ENCODE peak calls at places on chromosomes 2 and 18, in four cellular contexts. One of them, this sample, is unnamed.

GRCh38 chr2:102063948-102064678 is 72.4 kb downstream of the IL1R2 start:
- DNase-seq in SK-N-SH: peak
- DNase-seq in K562: peak
- DNase-seq in H1: no peak
- DNase-seq in this sample: peak

GRCh38 chr2:939936-940620 is 10.6 kb upstream of the SNTG2 start:
- DNase-seq in SK-N-SH: no peak
- DNase-seq in K562: no peak
- DNase-seq in H1: no peak
- DNase-seq in this sample: no peak

GRCh38 chr2:188201639-188202038 is 90.0 kb upstream of the GULP1 start:
- DNase-seq in SK-N-SH: peak
- DNase-seq in K562: no peak
- DNase-seq in H1: no peak
- DNase-seq in this sample: no peak

GRCh38 chr18:51039138-51040112 is 9.4 kb downstream of the SMAD4 start:
- DNase-seq in SK-N-SH: peak
- DNase-seq in K562: peak
- DNase-seq in H1: no peak
- DNase-seq in this sample: peak

GRCh38 chr2:72006188-72006736 is 141.4 kb downstream of the CYP26B1 start:
- DNase-seq in SK-N-SH: no peak
- DNase-seq in K562: no peak
- DNase-seq in H1: no peak
- DNase-seq in this sample: no peak

GRCh38 chr2:64023485-64024258 is 4.4 kb upstream of the VPS54 start:
- DNase-seq in SK-N-SH: no peak
- DNase-seq in K562: no peak
- DNase-seq in H1: no peak
- DNase-seq in this sample: peak

GRCh38 chr2:202339052-202339870 is 36.9 kb upstream of the BMPR2 start:
- DNase-seq in SK-N-SH: no peak
- DNase-seq in K562: no peak
- DNase-seq in H1: no peak
- DNase-seq in this sample: no peak

GRCh38 chr2:158755738-158756137 is 39.4 kb upstream of the DAPL1 start:
- DNase-seq in SK-N-SH: no peak
- DNase-seq in K562: peak
- DNase-seq in H1: peak
- DNase-seq in this sample: peak

GRCh38 chr2:159108178-159108893 is 139.9 kb downstream of the TANC1 start:
- DNase-seq in SK-N-SH: peak
- DNase-seq in K562: no peak
- DNase-seq in H1: peak
- DNase-seq in this sample: no peak

GRCh38 chr18:79899609-79900435 is 51.6 kb downstream of the SLC66A2 start:
- DNase-seq in SK-N-SH: no peak
- DNase-seq in K562: no peak
- DNase-seq in H1: peak
- DNase-seq in this sample: no peak

GRCh38 chr2:133718688-133719201 is 150.5 kb upstream of the NCKAP5 start:
- DNase-seq in SK-N-SH: peak
- DNase-seq in K562: no peak
- DNase-seq in H1: no peak
- DNase-seq in this sample: no peak

GRCh38 chr18:65235966-65236634 is 514.7 kb upstream of the CDH7 start:
- DNase-seq in SK-N-SH: peak
- DNase-seq in K562: no peak
- DNase-seq in H1: no peak
- DNase-seq in this sample: no peak

GRCh38 chr2:33104726-33105125 is 158.0 kb downstream of the LTBP1 start:
- DNase-seq in SK-N-SH: no peak
- DNase-seq in K562: peak
- DNase-seq in H1: no peak
- DNase-seq in this sample: no peak

GRCh38 chr2:168666339-168666738 is 136.1 kb upstream of the NOSTRIN start:
- DNase-seq in SK-N-SH: no peak
- DNase-seq in K562: no peak
- DNase-seq in H1: no peak
- DNase-seq in this sample: no peak

GRCh38 chr2:48566582-48566981 is 36.6 kb downstream of the STON1 start:
- DNase-seq in SK-N-SH: no peak
- DNase-seq in K562: peak
- DNase-seq in H1: no peak
- DNase-seq in this sample: peak

GRCh38 chr2:239953418-239954061 is 71.6 kb downstream of the NDUFA10 start:
- DNase-seq in SK-N-SH: no peak
- DNase-seq in K562: no peak
- DNase-seq in H1: no peak
- DNase-seq in this sample: no peak

GRCh38 chr2:150214626-150215025 is 272.8 kb downstream of the RND3 start:
- DNase-seq in SK-N-SH: no peak
- DNase-seq in K562: no peak
- DNase-seq in H1: no peak
- DNase-seq in this sample: no peak

GRCh38 chr2:26330114-26330581 is 15.8 kb upstream of the SELENOI start:
- DNase-seq in SK-N-SH: peak
- DNase-seq in K562: peak
- DNase-seq in H1: peak
- DNase-seq in this sample: peak

GRCh38 chr2:220043155-220043992 is 415.9 kb downstream of the SLC4A3 start:
- DNase-seq in SK-N-SH: no peak
- DNase-seq in K562: no peak
- DNase-seq in H1: no peak
- DNase-seq in this sample: no peak

GRCh38 chr2:207746131-207746530 is 23.6 kb downstream of the FZD5 start:
- DNase-seq in SK-N-SH: peak
- DNase-seq in K562: peak
- DNase-seq in H1: no peak
- DNase-seq in this sample: peak

GRCh38 chr18:73691118-73691517 is 456.5 kb downstream of the FBXO15 start:
- DNase-seq in SK-N-SH: no peak
- DNase-seq in K562: no peak
- DNase-seq in H1: no peak
- DNase-seq in this sample: no peak

GRCh38 chr2:205580591-205580990 is 101.7 kb upstream of the NRP2 start:
- DNase-seq in SK-N-SH: no peak
- DNase-seq in K562: no peak
- DNase-seq in H1: no peak
- DNase-seq in this sample: no peak

GRCh38 chr18:41690332-41691110 is 264.5 kb upstream of the PIK3C3 start:
- DNase-seq in SK-N-SH: no peak
- DNase-seq in K562: no peak
- DNase-seq in H1: no peak
- DNase-seq in this sample: no peak

GRCh38 chr18:32753656-32754221 is 19.1 kb downstream of the KLHL14 start:
- DNase-seq in SK-N-SH: no peak
- DNase-seq in K562: no peak
- DNase-seq in H1: no peak
- DNase-seq in this sample: no peak

GRCh38 chr18:37663446-37663845 is 97.8 kb upstream of the CELF4 start:
- DNase-seq in SK-N-SH: no peak
- DNase-seq in K562: no peak
- DNase-seq in H1: no peak
- DNase-seq in this sample: no peak

GRCh38 chr2:70902067-70902442 is 33.6 kb upstream of the ATP6V1B1 start:
- DNase-seq in SK-N-SH: peak
- DNase-seq in K562: no peak
- DNase-seq in H1: no peak
- DNase-seq in this sample: no peak

GRCh38 chr2:148927010-148927409 is 52.0 kb downstream of the KIF5C start:
- DNase-seq in SK-N-SH: no peak
- DNase-seq in K562: peak
- DNase-seq in H1: peak
- DNase-seq in this sample: no peak

GRCh38 chr2:222594679-222595078 is 61.2 kb downstream of the FARSB start:
- DNase-seq in SK-N-SH: no peak
- DNase-seq in K562: no peak
- DNase-seq in H1: no peak
- DNase-seq in this sample: no peak

DNA sequence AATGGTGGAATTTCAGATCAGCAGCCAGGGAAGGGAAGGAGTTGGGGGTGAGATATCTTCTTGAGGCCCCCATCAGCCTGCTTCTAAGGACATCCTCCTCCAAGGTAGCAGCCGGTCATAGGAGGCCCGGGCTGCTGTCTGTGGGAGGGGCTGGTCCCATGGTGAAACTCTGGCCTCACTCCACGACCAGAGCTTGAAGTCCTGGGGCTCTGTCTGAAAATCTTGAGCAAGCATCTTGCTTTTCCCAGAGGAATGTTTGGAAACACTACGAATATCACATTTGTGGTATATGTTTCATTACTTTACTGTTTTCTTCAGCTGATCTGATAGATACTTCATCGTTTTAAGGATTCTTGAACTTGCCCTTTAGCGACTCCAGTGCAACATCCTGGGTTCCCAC is 103.7 kb downstream of the CTAGE1 start:
- DNase-seq in SK-N-SH: no peak
- DNase-seq in K562: no peak
- DNase-seq in H1: no peak
- DNase-seq in this sample: no peak
- TF ChIP-seq TEAD4 in SK-N-SH: no peak
- TF ChIP-seq TEAD4 in K562: no peak
- TF ChIP-seq TEAD4 in H1: no peak
- TF ChIP-seq TEAD4 in this sample: no peak

GRCh38 chr2:55049794-55050132 is 488 bp downstream of the RTN4 start:
- DNase-seq in SK-N-SH: no peak
- DNase-seq in K562: no peak
- DNase-seq in H1: no peak
- DNase-seq in this sample: no peak

GRCh38 chr2:55048925-55049793 is 1.1 kb downstream of the RTN4 start:
- DNase-seq in SK-N-SH: peak
- DNase-seq in K562: peak
- DNase-seq in H1: peak
- DNase-seq in this sample: peak

GRCh38 chr2:55047677-55048299 is 2.5 kb downstream of the RTN4 start:
- DNase-seq in SK-N-SH: no peak
- DNase-seq in K562: no peak
- DNase-seq in H1: no peak
- DNase-seq in this sample: no peak

GRCh38 chr2:55050133-55050994 is at the start of gene RTN4:
- DNase-seq in SK-N-SH: peak
- DNase-seq in K562: peak
- DNase-seq in H1: peak
- DNase-seq in this sample: peak

DNA sequence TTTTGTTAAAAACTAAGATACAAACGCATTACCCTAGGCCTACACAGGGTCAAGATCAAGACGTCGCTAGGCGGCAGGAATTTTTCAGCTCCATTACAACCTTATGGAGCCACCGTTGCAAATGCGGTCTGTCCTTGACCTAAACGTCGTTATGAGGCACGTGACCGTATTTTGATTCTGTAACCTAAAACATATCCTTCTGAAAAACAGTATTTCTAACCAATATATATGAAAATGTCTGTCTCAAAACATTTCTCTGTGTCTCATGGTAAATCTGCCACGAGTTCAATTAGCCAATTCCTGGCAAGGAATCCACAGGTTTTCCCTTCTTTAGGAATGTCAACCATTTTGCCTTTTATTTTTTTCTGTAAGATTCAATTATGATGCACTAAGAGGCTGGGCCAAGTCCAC is 1.7 kb downstream of the RTN4 start:
- DNase-seq in SK-N-SH: peak
- DNase-seq in K562: peak
- DNase-seq in H1: no peak
- DNase-seq in this sample: no peak
- TF ChIP-seq TEAD4 in SK-N-SH: no peak
- TF ChIP-seq TEAD4 in K562: peak
- TF ChIP-seq TEAD4 in H1: no peak
- TF ChIP-seq TEAD4 in this sample: no peak

GRCh38 chr2:20186078-20186854 is 38.7 kb downstream of the SDC1 start:
- DNase-seq in SK-N-SH: no peak
- DNase-seq in K562: peak
- DNase-seq in H1: no peak
- DNase-seq in this sample: no peak
- TF ChIP-seq TEAD4 in SK-N-SH: no peak
- TF ChIP-seq TEAD4 in K562: peak
- TF ChIP-seq TEAD4 in H1: no peak
- TF ChIP-seq TEAD4 in this sample: no peak

DNA sequence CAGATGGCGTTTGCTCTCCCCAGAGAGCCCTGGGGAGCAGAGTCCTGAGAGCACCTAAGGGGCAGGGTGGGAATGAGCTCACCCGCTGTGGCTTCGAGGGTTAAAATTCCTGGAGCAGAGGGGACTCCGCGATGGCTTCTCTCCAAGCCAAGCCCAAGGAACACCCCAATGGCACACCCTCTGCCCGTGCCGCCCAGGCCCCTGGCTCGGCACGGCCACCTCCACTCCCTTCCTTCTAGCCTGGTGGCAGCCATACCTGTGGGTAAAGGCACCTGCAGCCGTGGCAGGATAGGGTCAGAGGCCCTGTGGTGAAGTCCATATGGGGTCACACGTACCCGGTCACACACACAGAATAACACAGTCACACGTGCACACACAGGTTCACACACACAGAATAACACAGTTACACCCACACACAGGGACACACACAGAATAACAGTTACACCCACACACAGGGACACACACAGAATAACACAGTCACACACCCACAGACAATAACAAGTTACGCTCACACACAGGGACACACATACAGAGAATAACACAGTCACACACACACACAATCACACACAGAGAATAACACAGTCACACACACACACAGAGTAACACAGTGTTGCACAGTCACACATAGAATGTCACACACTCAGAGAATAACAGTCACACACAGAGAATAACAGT is 50.5 kb downstream of the RAMP1 start:
- DNase-seq in SK-N-SH: no peak
- DNase-seq in K562: no peak
- DNase-seq in H1: no peak
- DNase-seq in this sample: no peak
- TF ChIP-seq TEAD4 in SK-N-SH: no peak
- TF ChIP-seq TEAD4 in K562: no peak
- TF ChIP-seq TEAD4 in H1: no peak
- TF ChIP-seq TEAD4 in this sample: no peak

DNA sequence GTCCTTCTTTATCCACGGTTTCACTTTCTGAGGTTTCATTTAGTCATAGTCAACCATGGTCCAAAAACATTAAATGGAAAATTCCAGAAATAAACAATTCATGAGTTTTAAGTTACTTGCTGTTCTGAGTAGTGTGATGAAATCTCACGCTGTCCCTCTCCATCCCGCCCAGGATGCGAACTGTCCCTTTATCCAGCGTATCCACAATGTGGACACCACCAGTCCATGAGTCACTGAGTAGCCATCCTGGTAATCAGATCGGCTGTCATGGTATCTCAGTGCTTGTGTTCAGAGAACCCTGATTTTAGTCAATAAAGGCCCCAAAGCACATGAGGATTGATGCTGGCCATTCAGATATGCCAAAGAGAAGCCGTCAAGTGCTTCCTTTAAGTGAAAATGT is 3.7 kb downstream of the SP140L start:
- DNase-seq in SK-N-SH: no peak
- DNase-seq in K562: peak
- DNase-seq in H1: no peak
- DNase-seq in this sample: no peak
- TF ChIP-seq TEAD4 in SK-N-SH: no peak
- TF ChIP-seq TEAD4 in K562: peak
- TF ChIP-seq TEAD4 in H1: no peak
- TF ChIP-seq TEAD4 in this sample: no peak